ENCODE peak calls at places on chromosome X, in eight cellular contexts. One of them, this sample, is unnamed.

GRCh38 chrX:41350976-41351569 is 17.1 kb downstream of the DDX3X start:
- DNase-seq in T follicular helper cell: no peak
- DNase-seq in T1000: no peak
- DNase-seq in body of pancreas: no peak
- DNase-seq in posterior vena cava: no peak
- DNase-seq in iris pigment epithelial cell: peak
- DNase-seq in psoas muscle: no peak
- DNase-seq in GM03348: no peak
- DNase-seq in this sample: no peak

GRCh38 chrX:151790421-151791160 is 56.0 kb downstream of the CNGA2 start:
- DNase-seq in GM03348: peak
- DNase-seq in posterior vena cava: no peak
- DNase-seq in psoas muscle: no peak
- DNase-seq in T follicular helper cell: no peak
- DNase-seq in iris pigment epithelial cell: peak
- DNase-seq in body of pancreas: no peak
- DNase-seq in T1000: no peak
- DNase-seq in this sample: no peak

GRCh38 chrX:123088930-123089329 is 95.1 kb upstream of the GRIA3 start:
- DNase-seq in posterior vena cava: no peak
- DNase-seq in T follicular helper cell: no peak
- DNase-seq in T1000: no peak
- DNase-seq in GM03348: no peak
- DNase-seq in psoas muscle: no peak
- DNase-seq in iris pigment epithelial cell: no peak
- DNase-seq in body of pancreas: no peak
- DNase-seq in this sample: no peak

GRCh38 chrX:135185795-135186443 is 14.7 kb upstream of the CT55 start:
- DNase-seq in body of pancreas: no peak
- DNase-seq in T1000: no peak
- DNase-seq in posterior vena cava: no peak
- DNase-seq in iris pigment epithelial cell: peak
- DNase-seq in GM03348: peak
- DNase-seq in psoas muscle: no peak
- DNase-seq in T follicular helper cell: no peak
- DNase-seq in this sample: peak

GRCh38 chrX:44765556-44765955 is 78.3 kb upstream of the DUSP21 start:
- DNase-seq in posterior vena cava: no peak
- DNase-seq in iris pigment epithelial cell: peak
- DNase-seq in body of pancreas: no peak
- DNase-seq in GM03348: peak
- DNase-seq in psoas muscle: no peak
- DNase-seq in T1000: no peak
- DNase-seq in T follicular helper cell: no peak
- DNase-seq in this sample: no peak

GRCh38 chrX:123962006-123962485 is 540 bp downstream of the STAG2 start:
- DNase-seq in psoas muscle: no peak
- DNase-seq in iris pigment epithelial cell: no peak
- DNase-seq in posterior vena cava: no peak
- DNase-seq in T follicular helper cell: no peak
- DNase-seq in GM03348: no peak
- DNase-seq in T1000: no peak
- DNase-seq in body of pancreas: no peak
- DNase-seq in this sample: no peak

GRCh38 chrX:253451-254297 is 27.5 kb upstream of the PLCXD1 start:
- DNase-seq in T1000: no peak
- DNase-seq in body of pancreas: no peak
- DNase-seq in T follicular helper cell: no peak
- DNase-seq in psoas muscle: no peak
- DNase-seq in GM03348: no peak
- DNase-seq in iris pigment epithelial cell: no peak
- DNase-seq in posterior vena cava: peak
- DNase-seq in this sample: no peak

GRCh38 chrX:70422886-70423336 is at the start of gene GDPD2:
- DNase-seq in psoas muscle: no peak
- DNase-seq in T1000: no peak
- DNase-seq in body of pancreas: peak
- DNase-seq in GM03348: no peak
- DNase-seq in iris pigment epithelial cell: no peak
- DNase-seq in T follicular helper cell: no peak
- DNase-seq in posterior vena cava: no peak
- DNase-seq in this sample: no peak

GRCh38 chrX:27915617-27916016 is 65.6 kb downstream of the DCAF8L1 start:
- DNase-seq in GM03348: no peak
- DNase-seq in T follicular helper cell: no peak
- DNase-seq in body of pancreas: no peak
- DNase-seq in iris pigment epithelial cell: peak
- DNase-seq in psoas muscle: no peak
- DNase-seq in T1000: no peak
- DNase-seq in posterior vena cava: no peak
- DNase-seq in this sample: no peak

GRCh38 chrX:78527818-78528217 is 131.3 kb downstream of the RTL3 start:
- DNase-seq in body of pancreas: no peak
- DNase-seq in iris pigment epithelial cell: no peak
- DNase-seq in T follicular helper cell: no peak
- DNase-seq in posterior vena cava: no peak
- DNase-seq in T1000: no peak
- DNase-seq in psoas muscle: no peak
- DNase-seq in GM03348: no peak
- DNase-seq in this sample: no peak

GRCh38 chrX:136473663-136474062 is 14.1 kb upstream of the BRS3 start:
- DNase-seq in GM03348: no peak
- DNase-seq in posterior vena cava: no peak
- DNase-seq in T follicular helper cell: no peak
- DNase-seq in body of pancreas: no peak
- DNase-seq in psoas muscle: no peak
- DNase-seq in T1000: no peak
- DNase-seq in iris pigment epithelial cell: no peak
- DNase-seq in this sample: no peak

GRCh38 chrX:150268839-150269238 is 94.3 kb upstream of the MAMLD1 start:
- DNase-seq in T1000: no peak
- DNase-seq in T follicular helper cell: no peak
- DNase-seq in posterior vena cava: no peak
- DNase-seq in psoas muscle: no peak
- DNase-seq in GM03348: no peak
- DNase-seq in iris pigment epithelial cell: no peak
- DNase-seq in body of pancreas: no peak
- DNase-seq in this sample: no peak

GRCh38 chrX:71911023-71911730 is 532 bp downstream of the NHSL2 start:
- DNase-seq in iris pigment epithelial cell: no peak
- DNase-seq in psoas muscle: peak
- DNase-seq in posterior vena cava: no peak
- DNase-seq in body of pancreas: no peak
- DNase-seq in T1000: no peak
- DNase-seq in T follicular helper cell: no peak
- DNase-seq in GM03348: peak
- DNase-seq in this sample: no peak

GRCh38 chrX:65644621-65645287 is 22.7 kb upstream of the MSN start:
- DNase-seq in GM03348: peak
- DNase-seq in T1000: peak
- DNase-seq in psoas muscle: peak
- DNase-seq in T follicular helper cell: no peak
- DNase-seq in iris pigment epithelial cell: peak
- DNase-seq in posterior vena cava: peak
- DNase-seq in body of pancreas: peak
- DNase-seq in this sample: peak

GRCh38 chrX:10028283-10029104 is 61.3 kb downstream of the CLDN34 start:
- DNase-seq in iris pigment epithelial cell: no peak
- DNase-seq in T1000: no peak
- DNase-seq in GM03348: no peak
- DNase-seq in T follicular helper cell: no peak
- DNase-seq in psoas muscle: no peak
- DNase-seq in posterior vena cava: no peak
- DNase-seq in body of pancreas: no peak
- DNase-seq in this sample: no peak

GRCh38 chrX:14997271-14997670 is 124.0 kb downstream of the MOSPD2 start:
- DNase-seq in psoas muscle: no peak
- DNase-seq in body of pancreas: no peak
- DNase-seq in iris pigment epithelial cell: no peak
- DNase-seq in posterior vena cava: no peak
- DNase-seq in GM03348: no peak
- DNase-seq in T follicular helper cell: no peak
- DNase-seq in T1000: no peak
- DNase-seq in this sample: no peak

GRCh38 chrX:123809854-123810375 is 49.9 kb upstream of the XIAP start:
- DNase-seq in posterior vena cava: no peak
- DNase-seq in psoas muscle: no peak
- DNase-seq in GM03348: no peak
- DNase-seq in T follicular helper cell: no peak
- DNase-seq in T1000: no peak
- DNase-seq in body of pancreas: no peak
- DNase-seq in iris pigment epithelial cell: no peak
- DNase-seq in this sample: no peak

GRCh38 chrX:115642895-115643530 is 82.0 kb downstream of the PLS3 start:
- DNase-seq in T follicular helper cell: peak
- DNase-seq in T1000: peak
- DNase-seq in GM03348: peak
- DNase-seq in psoas muscle: no peak
- DNase-seq in posterior vena cava: no peak
- DNase-seq in iris pigment epithelial cell: peak
- DNase-seq in body of pancreas: peak
- DNase-seq in this sample: no peak

GRCh38 chrX:129876734-129877395 is 29.1 kb upstream of the UTP14A start:
- DNase-seq in posterior vena cava: no peak
- DNase-seq in GM03348: peak
- DNase-seq in body of pancreas: no peak
- DNase-seq in psoas muscle: no peak
- DNase-seq in T1000: no peak
- DNase-seq in T follicular helper cell: no peak
- DNase-seq in iris pigment epithelial cell: peak
- DNase-seq in this sample: no peak

GRCh38 chrX:51837926-51838325 is 55.5 kb upstream of the MAGED1 start:
- DNase-seq in psoas muscle: peak
- DNase-seq in iris pigment epithelial cell: peak
- DNase-seq in T1000: no peak
- DNase-seq in body of pancreas: peak
- DNase-seq in T follicular helper cell: no peak
- DNase-seq in GM03348: peak
- DNase-seq in posterior vena cava: no peak
- DNase-seq in this sample: no peak

GRCh38 chrX:2705036-2705435 is 13.9 kb downstream of the CD99 start:
- DNase-seq in psoas muscle: no peak
- DNase-seq in T follicular helper cell: no peak
- DNase-seq in GM03348: peak
- DNase-seq in posterior vena cava: peak
- DNase-seq in T1000: no peak
- DNase-seq in body of pancreas: peak
- DNase-seq in iris pigment epithelial cell: no peak
- DNase-seq in this sample: no peak

GRCh38 chrX:154779261-154779660 is 16.6 kb downstream of the DKC1 start:
- DNase-seq in body of pancreas: no peak
- DNase-seq in psoas muscle: no peak
- DNase-seq in T1000: no peak
- DNase-seq in GM03348: peak
- DNase-seq in iris pigment epithelial cell: peak
- DNase-seq in T follicular helper cell: no peak
- DNase-seq in posterior vena cava: no peak
- DNase-seq in this sample: no peak

GRCh38 chrX:24169211-24169610 is 19.7 kb downstream of the ZFX start:
- DNase-seq in GM03348: peak
- DNase-seq in psoas muscle: no peak
- DNase-seq in iris pigment epithelial cell: no peak
- DNase-seq in T follicular helper cell: no peak
- DNase-seq in posterior vena cava: no peak
- DNase-seq in T1000: no peak
- DNase-seq in body of pancreas: no peak
- DNase-seq in this sample: no peak

GRCh38 chrX:15301924-15302323 is 13.5 kb downstream of the ASB11 start:
- DNase-seq in posterior vena cava: no peak
- DNase-seq in T1000: no peak
- DNase-seq in T follicular helper cell: no peak
- DNase-seq in psoas muscle: peak
- DNase-seq in iris pigment epithelial cell: peak
- DNase-seq in body of pancreas: peak
- DNase-seq in GM03348: no peak
- DNase-seq in this sample: no peak

GRCh38 chrX:16832301-16832700 is 37.9 kb downstream of the RBBP7 start:
- DNase-seq in psoas muscle: no peak
- DNase-seq in posterior vena cava: no peak
- DNase-seq in T1000: no peak
- DNase-seq in body of pancreas: no peak
- DNase-seq in T follicular helper cell: no peak
- DNase-seq in iris pigment epithelial cell: peak
- DNase-seq in GM03348: no peak
- DNase-seq in this sample: no peak

GRCh38 chrX:11108253-11108941 is 2.7 kb upstream of the HCCS start:
- DNase-seq in T1000: no peak
- DNase-seq in posterior vena cava: no peak
- DNase-seq in psoas muscle: no peak
- DNase-seq in iris pigment epithelial cell: no peak
- DNase-seq in T follicular helper cell: no peak
- DNase-seq in GM03348: no peak
- DNase-seq in body of pancreas: no peak
- DNase-seq in this sample: no peak

GRCh38 chrX:40262641-40263560 is 165.1 kb upstream of the BCOR start:
- DNase-seq in iris pigment epithelial cell: peak
- DNase-seq in T follicular helper cell: no peak
- DNase-seq in posterior vena cava: no peak
- DNase-seq in body of pancreas: no peak
- DNase-seq in GM03348: peak
- DNase-seq in T1000: peak
- DNase-seq in psoas muscle: no peak
- DNase-seq in this sample: no peak

GRCh38 chrX:12997898-12998687 is 23.2 kb downstream of the TMSB4X start:
- DNase-seq in iris pigment epithelial cell: no peak
- DNase-seq in psoas muscle: no peak
- DNase-seq in GM03348: no peak
- DNase-seq in T follicular helper cell: no peak
- DNase-seq in body of pancreas: peak
- DNase-seq in posterior vena cava: no peak
- DNase-seq in T1000: no peak
- DNase-seq in this sample: peak

GRCh38 chrX:5650904-5651303 is 577.8 kb downstream of the NLGN4X start:
- DNase-seq in GM03348: no peak
- DNase-seq in iris pigment epithelial cell: no peak
- DNase-seq in posterior vena cava: no peak
- DNase-seq in body of pancreas: no peak
- DNase-seq in T follicular helper cell: no peak
- DNase-seq in T1000: no peak
- DNase-seq in psoas muscle: no peak
- DNase-seq in this sample: no peak

GRCh38 chrX:46456125-46456922 is 88.9 kb downstream of the ZNF674 start:
- DNase-seq in T1000: no peak
- DNase-seq in psoas muscle: no peak
- DNase-seq in posterior vena cava: no peak
- DNase-seq in iris pigment epithelial cell: peak
- DNase-seq in GM03348: no peak
- DNase-seq in body of pancreas: no peak
- DNase-seq in T follicular helper cell: no peak
- DNase-seq in this sample: no peak

GRCh38 chrX:130529531-130529930 is 127.7 kb downstream of the RBMX2 start:
- DNase-seq in GM03348: no peak
- DNase-seq in psoas muscle: no peak
- DNase-seq in iris pigment epithelial cell: no peak
- DNase-seq in T follicular helper cell: no peak
- DNase-seq in posterior vena cava: no peak
- DNase-seq in T1000: peak
- DNase-seq in body of pancreas: no peak
- DNase-seq in this sample: no peak

GRCh38 chrX:2231570-2232192 is 269.1 kb downstream of the DHRSX start:
- DNase-seq in psoas muscle: no peak
- DNase-seq in iris pigment epithelial cell: no peak
- DNase-seq in body of pancreas: no peak
- DNase-seq in GM03348: no peak
- DNase-seq in T follicular helper cell: no peak
- DNase-seq in T1000: no peak
- DNase-seq in posterior vena cava: no peak
- DNase-seq in this sample: no peak

GRCh38 chrX:85379174-85379907 is at the start of gene POF1B:
- DNase-seq in GM03348: no peak
- DNase-seq in iris pigment epithelial cell: no peak
- DNase-seq in posterior vena cava: no peak
- DNase-seq in psoas muscle: no peak
- DNase-seq in T follicular helper cell: no peak
- DNase-seq in body of pancreas: peak
- DNase-seq in T1000: no peak
- DNase-seq in this sample: no peak

GRCh38 chrX:150731795-150732194 is 38.6 kb downstream of the MTMR1 start:
- DNase-seq in posterior vena cava: no peak
- DNase-seq in psoas muscle: no peak
- DNase-seq in T follicular helper cell: no peak
- DNase-seq in T1000: no peak
- DNase-seq in body of pancreas: no peak
- DNase-seq in GM03348: peak
- DNase-seq in iris pigment epithelial cell: peak
- DNase-seq in this sample: no peak